ENCODE peak calls at places on chromosomes 7 and 10, in ten cellular contexts. D is vagina, C is stomach, V is cardiac muscle cell, X is PC-9, N is heart right ventricle, Q is mammary epithelial cell, O is lung, W is tibial artery, Z is neural progenitor cell. K is an unnamed sample. For H3K4me1 and H3K36me3, the result is how much of the 10 kb centered on the place peaks cover.

GRCh38 chr7:1579481-1580421 is 9.9 kb upstream of the PSMG3 start:
- DNase-seq in D (no peak), C (peak), V (peak), X (peak), N (peak), Q (peak), O (peak), W (peak), Z (peak), K (peak)

GRCh38 chr7:90618880-90619279 is 22.8 kb downstream of the CDK14 start:
- DNase-seq in D (no peak), C (no peak), V (no peak), X (no peak), N (no peak), Q (no peak), O (no peak), W (no peak), Z (no peak), K (no peak)

GRCh38 chr10:28857164-28857563 is 179.8 kb downstream of the BAMBI start:
- DNase-seq in D (no peak), C (no peak), V (no peak), X (no peak), N (no peak), Q (no peak), O (no peak), W (no peak), Z (no peak), K (no peak)

GRCh38 chr10:12615296-12616220 is 266.2 kb downstream of the CAMK1D start:
- DNase-seq in D (no peak), C (no peak), V (no peak), X (no peak), N (no peak), Q (no peak), O (no peak), W (no peak), Z (no peak), K (no peak)

GRCh38 chr7:100745184-100745583 is 11.8 kb downstream of the ZAN start:
- DNase-seq in D (no peak), C (peak), V (peak), X (no peak), N (peak), Q (peak), O (no peak), W (no peak), Z (no peak), K (no peak)

GRCh38 chr7:6656413-6656812 is 19.3 kb downstream of the ZNF316 start:
- DNase-seq in D (no peak), C (no peak), V (no peak), X (no peak), N (no peak), Q (no peak), O (no peak), W (peak), Z (no peak), K (no peak)

GRCh38 chr10:122149138-122149606 is 121.9 kb upstream of the BTBD16 start:
- DNase-seq in D (no peak), C (no peak), V (peak), X (no peak), N (peak), Q (no peak), O (no peak), W (peak), Z (no peak), K (no peak)

GRCh38 chr10:74419491-74420466 is 268.8 kb downstream of the ADK start:
- DNase-seq in D (no peak), C (no peak), V (peak), X (no peak), N (no peak), Q (peak), O (no peak), W (no peak), Z (peak), K (no peak)

GRCh38 chr10:124593431-124593985 is 131.9 kb downstream of the LHPP start:
- DNase-seq in D (no peak), C (no peak), V (no peak), X (no peak), N (no peak), Q (no peak), O (no peak), W (no peak), Z (no peak), K (no peak)

GRCh38 chr10:24685958-24686540 is 37.6 kb downstream of the ARHGAP21 start:
- DNase-seq in D (no peak), C (no peak), V (peak), X (no peak), N (no peak), Q (no peak), O (no peak), W (no peak), Z (no peak), K (no peak)

GRCh38 chr7:150323682-150324365 is 479 bp upstream of the ACTR3C start:
- DNase-seq in D (peak), C (no peak), V (peak), X (no peak), N (no peak), Q (no peak), O (no peak), W (no peak), Z (no peak), K (no peak)

GRCh38 chr7:143900230-143900766 is 1.7 kb downstream of the TCAF1 start:
- DNase-seq in D (no peak), C (no peak), V (no peak), X (no peak), N (no peak), Q (peak), O (no peak), W (no peak), Z (peak), K (no peak)

GRCh38 chr7:119105381-119105780 is 880.9 kb downstream of the ANKRD7 start:
- DNase-seq in D (no peak), C (no peak), V (no peak), X (no peak), N (no peak), Q (no peak), O (no peak), W (no peak), Z (no peak), K (no peak)

GRCh38 chr7:83469076-83469475 is 179.9 kb downstream of the SEMA3E start:
- DNase-seq in D (no peak), C (no peak), V (no peak), X (no peak), N (no peak), Q (peak), O (no peak), W (no peak), Z (no peak), K (no peak)

GRCh38 chr10:133274751-133275682 is 1.7 kb downstream of the ADAM8 start:
- DNase-seq in D (no peak), C (peak), V (no peak), X (peak), N (no peak), Q (peak), O (no peak), W (no peak), Z (no peak), K (peak)

GRCh38 chr10:48364659-48365405 is 58.4 kb downstream of the MAPK8 start:
- DNase-seq in D (no peak), C (no peak), V (peak), X (no peak), N (peak), Q (peak), O (no peak), W (no peak), Z (no peak), K (no peak)

GRCh38 chr7:22683379-22683778 is 43.6 kb upstream of the IL6 start:
- DNase-seq in D (no peak), C (no peak), V (no peak), X (no peak), N (no peak), Q (no peak), O (no peak), W (no peak), Z (no peak), K (no peak)
- H3K4me1 ChIP-seq in D (under half), C (under half), V (under half), X (under half), N (under half), Q (under half), O (under half), W (under half), Z (under half), K (under half)

DNA sequence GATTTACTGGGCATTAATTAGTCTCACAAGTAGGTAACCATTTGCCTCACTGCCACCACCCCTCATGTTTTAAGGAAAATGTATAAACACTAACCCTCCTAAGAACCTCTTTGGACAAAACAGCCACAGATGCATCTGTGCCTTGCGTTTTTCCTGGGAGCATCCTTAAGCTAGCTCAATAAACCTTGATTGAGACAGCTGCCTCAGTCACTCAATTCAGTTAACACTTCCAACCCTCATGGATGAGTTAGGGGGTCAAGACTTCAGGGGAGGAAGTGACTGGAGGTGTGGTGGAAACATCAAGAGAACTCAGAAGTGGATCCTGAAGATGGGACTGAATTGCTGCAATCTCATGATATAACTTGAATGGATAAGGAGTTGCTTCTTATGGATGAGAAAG is 31.5 kb downstream of the CUL2 start:
- DNase-seq in D (no peak), C (no peak), V (no peak), X (no peak), N (no peak), Q (no peak), O (no peak), W (no peak), Z (no peak), K (no peak)
- H3K36me3 ChIP-seq in D (under half), C (half or more), V (under half), X (under half), N (under half), Q (under half), O (under half), W (under half), Z (under half), K (under half)

DNA sequence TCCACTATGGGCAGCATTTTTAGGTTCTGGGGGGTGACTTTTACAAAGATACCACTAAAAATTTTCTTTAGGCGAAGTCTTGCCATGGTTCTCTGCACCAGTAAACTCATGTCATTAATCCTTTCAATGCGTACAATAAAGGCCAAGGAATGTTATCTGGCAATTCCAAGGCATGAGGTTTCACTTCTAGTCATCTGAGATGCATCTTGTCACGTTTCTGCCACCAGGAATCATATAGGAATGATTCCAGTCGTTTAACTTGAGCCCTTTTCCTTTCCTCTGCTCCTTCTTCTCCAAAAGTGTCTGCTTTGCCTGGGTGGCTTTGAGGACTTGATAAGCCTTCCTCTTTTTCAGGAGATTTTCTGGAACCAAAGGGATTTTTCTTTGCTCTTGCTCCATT is 56.8 kb downstream of the COBL start:
- DNase-seq in D (no peak), C (no peak), V (no peak), X (no peak), N (no peak), Q (no peak), O (no peak), W (no peak), Z (no peak), K (no peak)
- H3K4me1 ChIP-seq in D (under half), C (under half), V (under half), X (under half), N (under half), Q (under half), O (under half), W (under half), Z (under half), K (under half)

GRCh38 chr10:97462309-97462708 is 16.3 kb downstream of the ZDHHC16 start:
- DNase-seq in D (no peak), C (no peak), V (no peak), X (no peak), N (no peak), Q (no peak), O (no peak), W (no peak), Z (no peak), K (no peak)

GRCh38 chr10:97463363-97464132 is 17.6 kb downstream of the ZDHHC16 start:
- DNase-seq in D (no peak), C (peak), V (peak), X (peak), N (peak), Q (peak), O (peak), W (no peak), Z (peak), K (no peak)

GRCh38 chr10:97466755-97467154 is 20.8 kb downstream of the ZDHHC16 start:
- DNase-seq in D (no peak), C (no peak), V (no peak), X (peak), N (no peak), Q (peak), O (no peak), W (no peak), Z (no peak), K (no peak)

GRCh38 chr10:97465982-97466381 is 20.0 kb downstream of the ZDHHC16 start:
- DNase-seq in D (no peak), C (no peak), V (no peak), X (no peak), N (no peak), Q (no peak), O (no peak), W (no peak), Z (no peak), K (peak)

GRCh38 chr10:97464226-97464625 is 18.3 kb downstream of the ZDHHC16 start:
- DNase-seq in D (no peak), C (no peak), V (no peak), X (no peak), N (no peak), Q (no peak), O (no peak), W (no peak), Z (no peak), K (no peak)
- H3K36me3 ChIP-seq in D (half or more), C (half or more), V (half or more), X (under half), N (half or more), Q (under half), O (half or more), W (half or more), Z (under half), K (under half)

DNA sequence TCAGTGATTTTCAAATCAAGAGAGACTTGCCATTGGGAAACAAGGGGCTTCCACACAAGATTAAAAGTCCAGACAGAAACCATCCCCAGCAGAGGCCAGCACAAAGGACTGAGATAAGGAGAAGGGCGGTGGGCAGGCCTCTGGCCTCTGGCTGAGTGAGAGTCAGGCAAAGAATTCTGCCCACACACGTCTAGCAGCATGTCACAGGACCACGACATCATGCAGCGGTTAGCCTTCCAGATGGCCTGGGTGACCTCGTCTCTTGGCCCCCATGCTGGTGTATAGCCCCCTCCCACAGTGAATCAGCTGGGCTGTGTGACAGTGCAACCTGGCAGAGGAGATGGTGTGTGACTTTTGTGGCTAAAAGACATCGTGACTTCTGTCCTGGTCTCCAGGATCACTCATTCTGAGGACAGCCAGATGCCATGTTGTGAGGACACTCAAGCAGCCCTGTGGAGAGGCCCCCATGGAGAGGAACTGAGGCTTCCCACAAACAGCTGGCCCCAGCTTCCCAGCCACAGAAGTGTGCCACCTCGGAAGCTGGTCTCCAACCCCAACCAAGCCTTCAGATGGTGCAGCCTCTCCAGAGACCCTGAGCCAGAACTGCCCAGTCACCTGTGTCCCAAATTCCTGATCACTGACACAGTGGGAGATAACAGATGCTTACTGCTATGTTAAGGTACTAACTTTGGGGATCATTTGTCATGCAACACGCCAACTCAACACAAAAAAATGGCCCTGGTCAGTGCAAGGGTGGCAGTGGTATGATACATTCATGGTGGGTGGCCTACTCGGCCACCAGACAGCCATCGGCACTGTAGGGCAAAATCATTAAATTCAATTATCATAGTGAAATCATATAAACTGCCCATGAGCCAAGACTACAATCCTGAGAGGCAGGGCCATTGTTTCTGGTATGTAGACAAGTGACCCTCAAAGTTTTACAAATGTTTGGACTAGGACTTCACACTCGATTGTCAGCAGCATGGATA is 73.2 kb downstream of the TNS3 start:
- DNase-seq in D (no peak), C (no peak), V (no peak), X (no peak), N (no peak), Q (no peak), O (no peak), W (peak), Z (no peak), K (no peak)
- H3K4me1 ChIP-seq in D (under half), C (under half), V (under half), X (under half), N (under half), Q (under half), O (under half), W (half or more), Z (under half), K (under half)

K was measured in Peyer's patch.